ENCODE peak calls at places on chromosomes 12 and 14, in five cellular contexts. E is small intestine; Z is stimulated activated naive CD4-positive, alpha-beta T cell; U is BE2C; A is kidney epithelial cell. M is an unnamed sample.

GRCh38 chr14:101912841-101913240 is 51.5 kb upstream of the DYNC1H1 start:
- DNase-seq in E (no peak), Z (no peak), U (no peak), A (no peak), M (no peak)

GRCh38 chr12:99767809-99768208 is 120.3 kb downstream of the GARIN6 start:
- DNase-seq in U (no peak), E (no peak), A (no peak), Z (no peak), M (no peak)

GRCh38 chr12:66013224-66013623 is 117.3 kb downstream of the LLPH start:
- DNase-seq in Z (no peak), U (no peak), E (no peak), A (no peak), M (no peak)

GRCh38 chr14:39015360-39015961 is 87.6 kb downstream of the SEC23A start:
- DNase-seq in U (peak), A (peak), Z (peak), E (peak), M (peak)

GRCh38 chr12:113152835-113153814 is 3.6 kb downstream of the CFAP73 start:
- DNase-seq in Z (peak), E (peak), A (no peak), U (peak), M (peak)

GRCh38 chr14:67674480-67675218 is at the start of gene VTI1B:
- DNase-seq in Z (peak), U (peak), E (peak), A (no peak), M (peak)

GRCh38 chr14:51335521-51335920 is 95.5 kb downstream of the TMX1 start:
- DNase-seq in Z (no peak), U (no peak), E (no peak), A (no peak), M (no peak)

GRCh38 chr12:131505561-131505960 is 205.3 kb upstream of the SFSWAP start:
- DNase-seq in A (no peak), E (no peak), U (no peak), Z (no peak), M (no peak)

GRCh38 chr14:38212996-38213395 is 5.3 kb downstream of the SSTR1 start:
- DNase-seq in A (no peak), U (no peak), Z (no peak), E (no peak), M (no peak)

GRCh38 chr14:30864934-30865333 is 9.4 kb upstream of the COCH start:
- DNase-seq in E (no peak), Z (no peak), U (no peak), A (no peak), M (no peak)

GRCh38 chr14:79011091-79011919 is 841.1 kb downstream of the NRXN3 start:
- DNase-seq in E (peak), A (no peak), Z (no peak), U (peak), M (peak)

GRCh38 chr14:41476526-41476925 is 130.2 kb upstream of the LRFN5 start:
- DNase-seq in E (peak), Z (no peak), A (peak), U (no peak), M (no peak)

GRCh38 chr12:51185171-51185717 is 12.3 kb upstream of the TFCP2 start:
- DNase-seq in A (no peak), Z (no peak), E (no peak), U (no peak), M (no peak)

GRCh38 chr14:75559451-75560187 is 18.8 kb upstream of the FLVCR2 start:
- DNase-seq in E (no peak), U (peak), A (peak), Z (no peak), M (no peak)

GRCh38 chr14:59028476-59029202 is 159.8 kb upstream of the DAAM1 start:
- DNase-seq in U (peak), E (peak), Z (no peak), A (peak), M (peak)

GRCh38 chr12:69933115-69933552 is 108.1 kb downstream of the MYRFL start:
- DNase-seq in A (no peak), E (no peak), U (no peak), Z (no peak), M (no peak)

GRCh38 chr12:54538136-54538700 is 11.2 kb upstream of the PDE1B start:
- DNase-seq in E (no peak), Z (no peak), A (no peak), U (no peak), M (no peak)

GRCh38 chr12:77070382-77071294 is 5.3 kb upstream of the E2F7 start:
- DNase-seq in Z (no peak), A (no peak), E (no peak), U (no peak), M (no peak)

GRCh38 chr14:78154827-78155226 is 15.3 kb upstream of the NRXN3 start:
- DNase-seq in Z (no peak), A (no peak), E (no peak), U (peak), M (no peak)

GRCh38 chr12:122116707-122117535 is 38.4 kb downstream of the MLXIP start:
- DNase-seq in A (no peak), U (no peak), E (peak), Z (no peak), M (no peak)

GRCh38 chr12:108479364-108480070 is 35.6 kb upstream of the FICD start:
- DNase-seq in Z (no peak), A (peak), E (no peak), U (no peak), M (no peak)

GRCh38 chr12:14214495-14214894 is 151.0 kb upstream of the ATF7IP start:
- DNase-seq in A (no peak), Z (no peak), E (no peak), U (no peak), M (no peak)

GRCh38 chr12:106248177-106248848 is 493 bp upstream of the CKAP4 start:
- DNase-seq in A (no peak), E (peak), Z (peak), U (peak), M (peak)

GRCh38 chr14:94269156-94269555 is 23.9 kb downstream of the SERPINA10 start:
- DNase-seq in E (no peak), A (no peak), Z (no peak), U (no peak), M (no peak)

GRCh38 chr12:27635349-27635972 is 60.8 kb upstream of the REP15 start:
- DNase-seq in U (no peak), A (no peak), E (peak), Z (no peak), M (no peak)

GRCh38 chr14:72217164-72217563 is 284.9 kb downstream of the RGS6 start:
- DNase-seq in Z (no peak), E (no peak), A (no peak), U (no peak), M (no peak)

GRCh38 chr12:47980779-47981495 is 17.5 kb downstream of the TMEM106C start:
- DNase-seq in U (no peak), A (no peak), Z (no peak), E (no peak), M (no peak)

GRCh38 chr12:101859664-101860607 is 17.4 kb upstream of the DRAM1 start:
- DNase-seq in E (no peak), Z (no peak), A (no peak), U (no peak), M (no peak)

GRCh38 chr12:127459166-127459565 is 807.8 kb upstream of the TMEM132C start:
- DNase-seq in Z (no peak), E (no peak), U (no peak), A (no peak), M (no peak)

GRCh38 chr12:99232324-99232723 is 415.2 kb upstream of the GARIN6 start:
- DNase-seq in Z (no peak), E (no peak), A (no peak), U (no peak), M (no peak)

GRCh38 chr14:92121207-92121669 is 268 bp downstream of the NDUFB1 start:
- DNase-seq in Z (no peak), A (no peak), E (no peak), U (no peak), M (peak)

GRCh38 chr12:80216890-80217559 is 117.7 kb downstream of the OTOGL start:
- DNase-seq in Z (no peak), E (no peak), U (no peak), A (no peak), M (no peak)

GRCh38 chr14:99150236-99150635 is 121.8 kb downstream of the BCL11B start:
- DNase-seq in E (no peak), A (no peak), Z (no peak), U (no peak), M (no peak)

GRCh38 chr14:96083667-96084320 is 44.6 kb downstream of the C14orf132 start:
- DNase-seq in A (no peak), Z (no peak), U (no peak), E (no peak), M (no peak)

M was measured in brain microvascular endothelial cell.